ENCODE peak calls at places on chromosomes 12 and 14, in eight cellular contexts. D, K, Y, G, P, V, A and O are unnamed samples.

GRCh38 chr14:103243764-103244737 is 90.0 kb upstream of the EIF5 start:
- DNase-seq in D (no peak), K (no peak), Y (no peak), G (no peak), P (no peak), V (no peak), A (no peak), O (no peak)

GRCh38 chr14:104132981-104133380 is 5.4 kb upstream of the KIF26A start:
- DNase-seq in D (no peak), K (peak), Y (peak), G (no peak), P (no peak), V (no peak), A (no peak), O (no peak)

GRCh38 chr14:40983604-40984003 is 623.1 kb upstream of the LRFN5 start:
- DNase-seq in D (no peak), K (no peak), Y (no peak), G (peak), P (no peak), V (no peak), A (no peak), O (no peak)

GRCh38 chr12:104490850-104491249 is 34.1 kb downstream of the CHST11 start:
- DNase-seq in D (no peak), K (no peak), Y (no peak), G (no peak), P (no peak), V (no peak), A (no peak), O (no peak)

GRCh38 chr14:87898301-87898700 is 94.7 kb downstream of the GALC start:
- DNase-seq in D (no peak), K (no peak), Y (no peak), G (peak), P (no peak), V (no peak), A (no peak), O (no peak)

GRCh38 chr14:55556929-55557623 is 22.9 kb upstream of the KTN1 start:
- DNase-seq in D (no peak), K (no peak), Y (peak), G (peak), P (no peak), V (peak), A (peak), O (peak)

GRCh38 chr14:64465208-64465821 is at the start of gene AKAP5:
- DNase-seq in D (peak), K (peak), Y (peak), G (peak), P (peak), V (peak), A (no peak), O (peak)

GRCh38 chr14:67785270-67786109 is 30.9 kb downstream of the ZFYVE26 start:
- DNase-seq in D (no peak), K (no peak), Y (no peak), G (no peak), P (no peak), V (no peak), A (no peak), O (no peak)

GRCh38 chr14:77543637-77544334 is 45.2 kb upstream of the ISM2 start:
- DNase-seq in D (no peak), K (no peak), Y (no peak), G (peak), P (no peak), V (no peak), A (no peak), O (no peak)

GRCh38 chr12:24307716-24308335 is 358.4 kb upstream of the SOX5 start:
- DNase-seq in D (peak), K (no peak), Y (no peak), G (no peak), P (no peak), V (no peak), A (no peak), O (no peak)

GRCh38 chr12:95215925-95216324 is 1.3 kb downstream of the FGD6 start:
- DNase-seq in D (peak), K (no peak), Y (no peak), G (peak), P (no peak), V (no peak), A (no peak), O (no peak)

GRCh38 chr14:95993768-95994592 is 45.2 kb upstream of the C14orf132 start:
- DNase-seq in D (peak), K (peak), Y (peak), G (peak), P (no peak), V (peak), A (no peak), O (no peak)

GRCh38 chr12:50661300-50662120 is 102.4 kb upstream of the ATF1 start:
- DNase-seq in D (no peak), K (no peak), Y (no peak), G (no peak), P (no peak), V (no peak), A (no peak), O (no peak)

GRCh38 chr14:101197595-101198397 is 294.3 kb upstream of the RTL1 start:
- DNase-seq in D (no peak), K (no peak), Y (no peak), G (no peak), P (no peak), V (no peak), A (no peak), O (peak)

GRCh38 chr12:56636118-56636674 is 6.1 kb upstream of the BAZ2A start:
- DNase-seq in D (peak), K (peak), Y (peak), G (peak), P (peak), V (peak), A (peak), O (peak)
- TF ChIP-seq POLR2A in D (no peak), K (no peak), Y (peak), G (peak), P (peak), V (peak), A (no peak), O (no peak)

GRCh38 chr12:64407342-64408223 is 3.4 kb downstream of the XPOT start:
- DNase-seq in D (peak), K (no peak), Y (no peak), G (no peak), P (no peak), V (no peak), A (no peak), O (no peak)

GRCh38 chr12:64404470-64405446 is 566 bp downstream of the XPOT start:
- DNase-seq in D (peak), K (peak), Y (no peak), G (peak), P (peak), V (peak), A (peak), O (peak)

GRCh38 chr12:64402181-64402580 is 2.0 kb upstream of the XPOT start:
- DNase-seq in D (no peak), K (no peak), Y (no peak), G (no peak), P (no peak), V (no peak), A (no peak), O (no peak)

GRCh38 chr12:64400041-64400440 is 4.2 kb upstream of the XPOT start:
- DNase-seq in D (peak), K (no peak), Y (no peak), G (peak), P (no peak), V (peak), A (peak), O (no peak)

DNA sequence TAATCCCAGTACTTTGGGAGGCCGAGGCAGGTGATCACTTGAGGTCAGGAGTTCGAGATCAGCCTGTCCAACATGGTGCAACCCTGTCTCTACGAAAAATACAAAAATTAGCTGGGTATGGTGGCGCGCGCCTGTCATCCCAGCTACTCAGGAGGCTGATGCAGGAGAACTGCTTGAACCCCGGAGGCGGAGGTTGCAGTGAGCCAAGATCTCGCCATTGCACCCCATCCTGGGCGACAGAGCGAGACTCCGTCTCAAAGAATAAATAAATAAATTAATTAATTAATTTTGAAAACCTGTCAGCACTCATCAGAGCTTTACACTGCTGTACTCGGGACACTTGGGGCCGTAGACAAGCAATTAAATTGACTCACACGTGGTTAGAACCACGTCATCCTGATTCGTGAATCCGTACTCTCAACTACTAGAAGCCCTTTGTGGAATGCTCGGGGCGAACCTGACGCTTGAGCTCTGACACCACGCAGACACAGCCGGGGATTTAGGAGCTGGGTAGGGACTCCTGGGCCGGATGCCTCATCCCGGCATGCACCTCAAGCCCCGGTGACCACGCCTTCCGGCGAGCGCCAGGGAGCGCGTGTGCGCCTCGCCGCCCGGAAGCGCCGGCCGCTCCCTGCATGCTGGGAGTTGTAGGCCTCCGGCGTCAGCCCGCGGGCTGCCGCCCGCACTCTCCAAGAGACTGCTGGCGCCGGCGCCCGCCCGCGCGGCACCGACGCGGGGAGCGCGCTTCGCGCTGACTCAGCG is at the start of gene XPOT:
- DNase-seq in D (peak), K (peak), Y (peak), G (peak), P (peak), V (peak), A (peak), O (peak)
- TF ChIP-seq POLR2A in D (peak), K (peak), Y (no peak), G (peak), P (peak), V (peak), A (no peak), O (peak)

GRCh38 chr14:91416744-91417133 is 881 bp downstream of the CCDC88C start:
- DNase-seq in D (peak), K (no peak), Y (no peak), G (no peak), P (peak), V (no peak), A (no peak), O (no peak)
- TF ChIP-seq POLR2A in D (no peak), K (no peak), Y (no peak), G (no peak), P (no peak), V (no peak), A (no peak), O (no peak)

GRCh38 chr12:59699408-59700144 is 103.7 kb downstream of the SLC16A7 start:
- DNase-seq in D (peak), K (no peak), Y (no peak), G (peak), P (no peak), V (no peak), A (no peak), O (no peak)

GRCh38 chr12:59695379-59695778 is 99.5 kb downstream of the SLC16A7 start:
- DNase-seq in D (no peak), K (no peak), Y (no peak), G (peak), P (no peak), V (no peak), A (no peak), O (no peak)

GRCh38 chr12:59700145-59700435 is 104.3 kb downstream of the SLC16A7 start:
- DNase-seq in D (no peak), K (no peak), Y (no peak), G (no peak), P (no peak), V (no peak), A (no peak), O (no peak)

DNA sequence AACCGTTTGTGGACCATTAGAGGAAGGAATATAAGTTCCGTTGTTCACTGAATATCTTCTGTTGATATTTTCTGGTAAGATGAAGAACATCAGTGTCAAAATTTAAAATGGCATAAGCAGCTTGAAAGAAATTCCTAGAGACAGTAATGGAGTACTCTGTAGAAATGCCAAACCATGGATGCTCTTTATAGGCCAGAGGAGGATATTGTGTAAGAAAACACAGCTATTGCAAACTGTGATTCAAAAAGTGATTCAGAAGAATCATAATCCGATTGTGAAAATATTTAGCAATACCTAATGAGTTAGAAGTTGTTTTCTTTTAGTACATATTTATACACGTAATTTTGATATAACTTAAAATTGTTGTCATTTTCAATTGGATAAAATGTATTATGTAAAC is 102.8 kb downstream of the SLC16A7 start:
- DNase-seq in D (peak), K (no peak), Y (no peak), G (peak), P (no peak), V (no peak), A (no peak), O (no peak)
- TF ChIP-seq POLR2A in D (no peak), K (no peak), Y (no peak), G (no peak), P (no peak), V (no peak), A (no peak), O (no peak)